ENCODE peak calls at places on chromosomes 3 and 15, in four cellular contexts. Q, B, V and A are unnamed samples.

GRCh38 chr3:133426721-133427120 is 26.9 kb downstream of the BFSP2 start:
- DNase-seq in V (no peak), Q (no peak), B (no peak), A (no peak)

GRCh38 chr3:9747267-9747666 is 2.5 kb upstream of the OGG1 start:
- DNase-seq in B (no peak), V (no peak), Q (no peak), A (no peak)

GRCh38 chr3:60788185-60788584 is 463.1 kb downstream of the FHIT start:
- DNase-seq in B (no peak), V (no peak), Q (no peak), A (no peak)

GRCh38 chr15:92524161-92524560 is 130.5 kb downstream of the ST8SIA2 start:
- DNase-seq in B (no peak), V (no peak), Q (no peak), A (no peak)

GRCh38 chr3:186380622-186381380 is 18.8 kb upstream of the DGKG start:
- DNase-seq in V (no peak), Q (peak; percentile 63), B (no peak), A (no peak)

GRCh38 chr3:123098411-123099330 is 31.8 kb downstream of the PDIA5 start:
- DNase-seq in Q (peak; percentile 16), V (no peak), B (no peak), A (no peak)

GRCh38 chr3:30098656-30099454 is 507.5 kb upstream of the TGFBR2 start:
- DNase-seq in V (no peak), B (no peak), Q (no peak), A (no peak)

GRCh38 chr3:104594491-104594890 is 772.2 kb upstream of the ALCAM start:
- DNase-seq in V (no peak), Q (no peak), B (no peak), A (no peak)

GRCh38 chr3:169739067-169739466 is 25.8 kb downstream of the TERC start:
- DNase-seq in B (no peak), Q (no peak), V (no peak), A (no peak)

GRCh38 chr15:95446854-95447253 is 883.6 kb upstream of the NR2F2 start:
- DNase-seq in B (no peak), Q (no peak), V (no peak), A (peak; percentile 21)

GRCh38 chr3:104244680-104245079 is 1122.0 kb upstream of the ALCAM start:
- DNase-seq in V (no peak), Q (no peak), B (no peak), A (no peak)

GRCh38 chr3:127959873-127960272 is 44.8 kb downstream of the KBTBD12 start:
- DNase-seq in B (peak; percentile 55), Q (peak; percentile 43), V (no peak), A (no peak)

GRCh38 chr3:138732465-138732864 is 102.3 kb downstream of the PIK3CB start:
- DNase-seq in B (no peak), V (no peak), Q (no peak), A (no peak)

GRCh38 chr15:94185547-94186236 is 45.7 kb upstream of the MCTP2 start:
- DNase-seq in B (no peak), Q (no peak), V (no peak), A (no peak)

GRCh38 chr3:72279631-72280041 is 494.7 kb upstream of the PROK2 start:
- DNase-seq in V (no peak), Q (no peak), B (no peak), A (no peak)

GRCh38 chr3:172179680-172180399 is 140.5 kb downstream of the FNDC3B start:
- DNase-seq in V (no peak), Q (no peak), B (no peak), A (no peak)

DNA sequence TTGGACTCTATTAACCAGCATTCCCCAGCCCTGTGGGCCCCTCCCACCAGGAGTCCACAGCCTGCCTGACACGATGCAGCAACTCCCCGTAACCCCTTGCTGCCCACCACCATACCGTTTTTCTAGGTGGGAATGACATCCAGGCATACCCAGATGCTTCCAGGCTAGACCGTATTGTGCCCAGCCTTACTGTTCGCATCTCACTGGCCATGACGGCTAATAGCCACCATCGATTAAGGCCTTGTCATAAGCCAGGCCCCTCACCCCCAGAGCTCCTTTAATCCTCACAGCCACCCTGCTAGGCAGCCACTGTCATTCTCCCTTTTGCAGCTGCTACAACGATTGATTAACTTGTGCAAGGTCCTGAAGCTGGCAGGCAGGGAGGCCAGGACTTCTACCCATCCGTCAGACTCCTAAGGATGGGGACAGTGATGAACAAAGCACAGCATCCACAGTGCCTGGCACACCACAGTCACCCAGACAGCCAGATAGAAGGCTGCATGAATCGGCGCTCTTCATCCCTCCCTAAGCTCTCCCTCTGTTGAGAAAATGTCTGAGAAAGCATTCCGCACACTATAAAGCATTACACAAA is 60.0 kb upstream of the FLNB start:
- DNase-seq in B (no peak), V (no peak), Q (no peak), A (no peak)
- H3K4me1 ChIP-seq in B (peaks cover 12% of the 10 kb centered on the region), V (no peaks in the 10 kb centered on the region), Q (peaks cover 58% of the 10 kb centered on the region), A (no peaks in the 10 kb centered on the region)

DNA sequence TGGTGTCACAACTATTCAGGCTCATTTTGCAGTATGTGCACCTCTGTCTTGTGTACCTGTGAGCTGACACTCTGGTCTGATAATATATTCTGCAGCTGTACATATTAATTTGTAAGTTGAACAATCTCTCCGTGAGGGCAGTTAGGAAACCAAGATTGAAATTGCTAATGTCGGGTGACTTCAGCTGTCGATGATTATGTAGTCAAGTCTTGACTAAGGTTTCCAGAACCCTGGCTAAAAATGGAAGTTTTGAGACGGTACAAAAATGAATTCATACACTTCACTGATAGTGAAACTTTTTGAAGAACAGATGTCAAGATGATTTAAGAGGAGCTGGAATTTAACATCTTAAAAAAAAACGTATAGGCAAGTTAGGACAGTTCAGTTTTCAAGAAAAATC is 196.8 kb upstream of the ICE2 start:
- DNase-seq in V (no peak), B (no peak), Q (no peak), A (no peak)
- H3K27ac ChIP-seq in V (no peak overlapping the region), B (no peak overlapping the region), Q (no peak overlapping the region), A (no peak overlapping the region)

GRCh38 chr3:66435988-66436387 is 64.8 kb downstream of the LRIG1 start:
- DNase-seq in B (peak; percentile 75), Q (no peak), V (no peak), A (no peak)
- H3K4me1 ChIP-seq in B (peaks cover 22% of the 10 kb centered on the region), Q (peaks cover 78% of the 10 kb centered on the region), V (no peaks in the 10 kb centered on the region), A (peaks cover 4% of the 10 kb centered on the region)

DNA sequence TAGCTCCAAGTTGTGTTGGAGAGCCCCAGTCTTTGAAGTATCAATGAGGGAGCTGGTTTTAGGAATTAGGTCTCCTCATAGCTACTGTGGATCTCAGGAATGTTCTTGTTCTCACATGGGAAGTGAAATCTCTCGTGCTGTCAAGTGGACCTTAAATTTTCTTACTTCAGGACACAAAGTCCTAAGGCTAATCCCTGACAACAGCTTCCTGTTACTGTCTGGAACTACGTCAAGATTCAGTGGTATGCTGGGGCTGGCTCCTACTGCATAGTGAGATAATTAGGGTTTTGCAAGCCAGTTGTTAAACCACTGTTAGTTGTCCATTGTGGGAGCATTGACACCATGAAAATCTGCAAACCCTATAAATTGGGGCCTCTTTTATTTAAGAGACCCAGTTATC is 22.8 kb downstream of the MESP1 start:
- DNase-seq in V (no peak), Q (no peak), B (no peak), A (no peak)
- H3K27ac ChIP-seq in V (peak overlapping the region; percentile 22), Q (no peak overlapping the region), B (no peak overlapping the region), A (no peak overlapping the region)

GRCh38 chr15:52012210-52012609 is 6.8 kb upstream of the MAPK6 start:
- DNase-seq in B (no peak), Q (no peak), V (no peak), A (no peak)
- H3K4me1 ChIP-seq in B (no peaks in the 10 kb centered on the region), Q (peaks cover 35% of the 10 kb centered on the region), V (no peaks in the 10 kb centered on the region), A (no peaks in the 10 kb centered on the region)

DNA sequence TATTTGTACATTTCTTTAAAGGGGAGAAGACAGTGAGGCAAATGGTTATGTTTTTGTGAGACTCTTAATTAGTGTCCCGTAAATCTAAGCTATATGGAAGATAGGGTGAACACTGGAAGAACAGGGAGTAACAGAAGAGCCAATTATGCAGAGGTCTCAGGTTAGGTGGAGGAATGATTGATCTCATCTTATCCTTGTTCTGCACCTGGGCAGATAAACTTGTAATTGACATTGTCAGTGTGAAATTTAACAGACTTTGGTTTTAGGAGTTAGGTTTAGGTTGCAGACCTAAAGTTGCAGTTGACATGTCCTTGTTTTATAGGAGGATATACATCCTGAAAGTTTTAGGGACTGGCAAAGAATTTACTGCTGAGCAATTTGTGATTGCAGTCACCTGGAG is 3.1 kb upstream of the TWF2 start:
- DNase-seq in V (no peak), Q (no peak), B (no peak), A (no peak)
- H3K27ac ChIP-seq in V (no peak overlapping the region), Q (no peak overlapping the region), B (no peak overlapping the region), A (no peak overlapping the region)

GRCh38 chr3:36989000-36989399 is 3.9 kb downstream of the EPM2AIP1 start:
- DNase-seq in V (no peak), Q (no peak), B (no peak), A (no peak)
- H3K4me1 ChIP-seq in V (no peaks in the 10 kb centered on the region), Q (peaks cover 44% of the 10 kb centered on the region), B (no peaks in the 10 kb centered on the region), A (peaks cover 48% of the 10 kb centered on the region)

GRCh38 chr3:143208976-143209714 is 89.6 kb downstream of the CHST2 start:
- DNase-seq in Q (no peak), B (no peak), V (no peak), A (no peak)
- H3K27ac ChIP-seq in Q (no peak overlapping the region), B (no peak overlapping the region), V (no peak overlapping the region), A (no peak overlapping the region)

GRCh38 chr3:13286873-13287272 is 133.2 kb downstream of the NUP210 start:
- DNase-seq in B (no peak), V (no peak), Q (no peak), A (no peak)
- H3K4me1 ChIP-seq in B (no peaks in the 10 kb centered on the region), V (no peaks in the 10 kb centered on the region), Q (peaks cover 10% of the 10 kb centered on the region), A (peaks cover 4% of the 10 kb centered on the region)